ENCODE peak calls at places on chromosomes 12 and 14, in nine cellular contexts. One of them, this sample, is unnamed.
A peak's percentile ranks its signal among the peaks of the same experiment; 100 is the strongest.

GRCh38 chr12:29929295-29929694 is 145.6 kb upstream of the TMTC1 start:
- DNase-seq in fibroblast of mammary gland: no peak
- DNase-seq in Peyer's patch: no peak
- DNase-seq in fibroblast of lung: no peak
- DNase-seq in GM10248: no peak
- DNase-seq in coronary artery: no peak
- DNase-seq in fibroblast of the aortic adventitia: no peak
- DNase-seq in nephron progenitor cell: no peak
- DNase-seq in fibroblast of pulmonary artery: no peak
- DNase-seq in this sample: no peak

GRCh38 chr14:75242546-75243273 is 35.9 kb upstream of the FOS start:
- DNase-seq in nephron progenitor cell: no peak
- DNase-seq in fibroblast of pulmonary artery: peak; percentile 88
- DNase-seq in Peyer's patch: no peak
- DNase-seq in fibroblast of mammary gland: peak; percentile 93
- DNase-seq in coronary artery: no peak
- DNase-seq in fibroblast of the aortic adventitia: peak; percentile 93
- DNase-seq in fibroblast of lung: peak; percentile 85
- DNase-seq in GM10248: no peak
- DNase-seq in this sample: no peak

GRCh38 chr14:29037428-29037827 is 270.8 kb downstream of the FOXG1 start:
- DNase-seq in fibroblast of pulmonary artery: peak; percentile 18
- DNase-seq in coronary artery: no peak
- DNase-seq in GM10248: no peak
- DNase-seq in Peyer's patch: no peak
- DNase-seq in fibroblast of the aortic adventitia: no peak
- DNase-seq in fibroblast of mammary gland: peak; percentile 62
- DNase-seq in fibroblast of lung: peak; percentile 36
- DNase-seq in nephron progenitor cell: no peak
- DNase-seq in this sample: no peak

GRCh38 chr12:93851245-93851665 is 174.1 kb downstream of the CRADD start:
- DNase-seq in fibroblast of pulmonary artery: no peak
- DNase-seq in nephron progenitor cell: no peak
- DNase-seq in fibroblast of lung: no peak
- DNase-seq in fibroblast of mammary gland: no peak
- DNase-seq in fibroblast of the aortic adventitia: no peak
- DNase-seq in GM10248: no peak
- DNase-seq in coronary artery: no peak
- DNase-seq in Peyer's patch: no peak
- DNase-seq in this sample: no peak

GRCh38 chr12:93960521-93960920 is 187.9 kb upstream of the PLXNC1 start:
- DNase-seq in fibroblast of the aortic adventitia: no peak
- DNase-seq in fibroblast of mammary gland: no peak
- DNase-seq in GM10248: no peak
- DNase-seq in fibroblast of lung: peak; percentile 19
- DNase-seq in nephron progenitor cell: no peak
- DNase-seq in coronary artery: no peak
- DNase-seq in Peyer's patch: no peak
- DNase-seq in fibroblast of pulmonary artery: no peak
- DNase-seq in this sample: no peak

GRCh38 chr12:116818341-116818856 is 62.8 kb downstream of the HRK start:
- DNase-seq in fibroblast of the aortic adventitia: peak; percentile 14
- DNase-seq in Peyer's patch: peak; percentile 29
- DNase-seq in fibroblast of pulmonary artery: peak; percentile 40
- DNase-seq in coronary artery: no peak
- DNase-seq in GM10248: peak; percentile 29
- DNase-seq in nephron progenitor cell: no peak
- DNase-seq in fibroblast of lung: peak; percentile 22
- DNase-seq in fibroblast of mammary gland: peak; percentile 14
- DNase-seq in this sample: no peak

GRCh38 chr14:58637391-58638230 is at the start of gene DACT1:
- DNase-seq in coronary artery: peak; percentile 85
- DNase-seq in fibroblast of lung: peak; percentile 85
- DNase-seq in Peyer's patch: peak; percentile 36
- DNase-seq in GM10248: peak; percentile 68
- DNase-seq in fibroblast of mammary gland: peak; percentile 38
- DNase-seq in fibroblast of pulmonary artery: peak; percentile 80
- DNase-seq in fibroblast of the aortic adventitia: peak; percentile 88
- DNase-seq in nephron progenitor cell: peak; percentile 86
- DNase-seq in this sample: peak; percentile 88

GRCh38 chr12:1332327-1332726 is 262.1 kb downstream of the FBXL14 start:
- DNase-seq in fibroblast of the aortic adventitia: peak; percentile 22
- DNase-seq in nephron progenitor cell: no peak
- DNase-seq in fibroblast of lung: no peak
- DNase-seq in Peyer's patch: no peak
- DNase-seq in fibroblast of pulmonary artery: no peak
- DNase-seq in GM10248: no peak
- DNase-seq in coronary artery: no peak
- DNase-seq in fibroblast of mammary gland: no peak
- DNase-seq in this sample: no peak

GRCh38 chr12:64840949-64841717 is 16.7 kb downstream of the TBC1D30 start:
- DNase-seq in coronary artery: no peak
- DNase-seq in fibroblast of lung: no peak
- DNase-seq in fibroblast of mammary gland: no peak
- DNase-seq in nephron progenitor cell: no peak
- DNase-seq in fibroblast of the aortic adventitia: no peak
- DNase-seq in GM10248: no peak
- DNase-seq in fibroblast of pulmonary artery: no peak
- DNase-seq in Peyer's patch: no peak
- DNase-seq in this sample: no peak

GRCh38 chr14:44961151-44961729 is 507 bp downstream of the KLHL28 start:
- DNase-seq in nephron progenitor cell: peak; percentile 56
- DNase-seq in fibroblast of pulmonary artery: peak; percentile 65
- DNase-seq in GM10248: peak; percentile 45
- DNase-seq in coronary artery: peak; percentile 77
- DNase-seq in fibroblast of lung: peak; percentile 70
- DNase-seq in fibroblast of the aortic adventitia: peak; percentile 66
- DNase-seq in fibroblast of mammary gland: peak; percentile 65
- DNase-seq in Peyer's patch: peak; percentile 59
- DNase-seq in this sample: no peak

DNA sequence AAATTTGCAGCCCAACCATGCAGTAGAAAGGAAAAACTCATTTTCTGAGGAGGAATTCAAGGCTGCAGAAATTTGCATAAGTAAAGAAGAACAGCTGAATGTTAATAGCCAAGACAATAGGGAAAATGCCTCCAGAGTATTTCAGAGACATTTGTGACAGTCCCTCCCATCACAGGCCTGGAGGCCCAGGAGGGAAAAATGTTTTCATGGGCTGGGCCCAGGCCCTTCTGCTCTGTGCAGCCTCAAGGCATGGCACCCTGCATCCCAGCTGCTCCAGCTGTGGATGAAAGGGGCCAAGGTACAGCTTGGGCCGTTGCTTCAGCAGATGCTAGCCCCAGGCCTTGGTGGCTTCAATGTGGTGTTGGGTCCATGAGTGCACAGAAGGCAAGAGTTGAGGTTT is 62.3 kb downstream of the ATXN7L3B start:
- DNase-seq in fibroblast of pulmonary artery: no peak
- DNase-seq in nephron progenitor cell: no peak
- DNase-seq in fibroblast of the aortic adventitia: no peak
- DNase-seq in fibroblast of mammary gland: no peak
- DNase-seq in fibroblast of lung: no peak
- DNase-seq in coronary artery: no peak
- DNase-seq in GM10248: no peak
- DNase-seq in Peyer's patch: no peak
- DNase-seq in this sample: no peak
- TF ChIP-seq CTCF in fibroblast of pulmonary artery: no peak
- TF ChIP-seq CTCF in nephron progenitor cell: no peak
- TF ChIP-seq CTCF in fibroblast of the aortic adventitia: no peak
- TF ChIP-seq CTCF in fibroblast of mammary gland: no peak
- TF ChIP-seq CTCF in fibroblast of lung: no peak
- TF ChIP-seq CTCF in coronary artery: no peak
- TF ChIP-seq CTCF in GM10248: no peak
- TF ChIP-seq CTCF in Peyer's patch: no peak
- TF ChIP-seq CTCF in this sample: no peak

GRCh38 chr12:70355972-70356371 is 10.1 kb upstream of the KCNMB4 start:
- DNase-seq in coronary artery: no peak
- DNase-seq in Peyer's patch: no peak
- DNase-seq in fibroblast of lung: no peak
- DNase-seq in nephron progenitor cell: no peak
- DNase-seq in fibroblast of mammary gland: no peak
- DNase-seq in GM10248: no peak
- DNase-seq in fibroblast of the aortic adventitia: no peak
- DNase-seq in fibroblast of pulmonary artery: no peak
- DNase-seq in this sample: no peak
- TF ChIP-seq CTCF in coronary artery: no peak
- TF ChIP-seq CTCF in Peyer's patch: no peak
- TF ChIP-seq CTCF in fibroblast of lung: no peak
- TF ChIP-seq CTCF in nephron progenitor cell: no peak
- TF ChIP-seq CTCF in fibroblast of mammary gland: no peak
- TF ChIP-seq CTCF in GM10248: no peak
- TF ChIP-seq CTCF in fibroblast of the aortic adventitia: no peak
- TF ChIP-seq CTCF in fibroblast of pulmonary artery: no peak
- TF ChIP-seq CTCF in this sample: no peak

GRCh38 chr12:8950287-8950574 is 786 bp upstream of the M6PR start:
- DNase-seq in Peyer's patch: no peak
- DNase-seq in nephron progenitor cell: no peak
- DNase-seq in fibroblast of mammary gland: no peak
- DNase-seq in GM10248: no peak
- DNase-seq in fibroblast of lung: no peak
- DNase-seq in fibroblast of pulmonary artery: no peak
- DNase-seq in fibroblast of the aortic adventitia: no peak
- DNase-seq in coronary artery: no peak
- DNase-seq in this sample: no peak

GRCh38 chr12:8948711-8949524 is 527 bp downstream of the M6PR start:
- DNase-seq in fibroblast of the aortic adventitia: peak; percentile 36
- DNase-seq in fibroblast of lung: peak; percentile 23
- DNase-seq in fibroblast of mammary gland: peak; percentile 41
- DNase-seq in coronary artery: no peak
- DNase-seq in nephron progenitor cell: peak; percentile 5
- DNase-seq in GM10248: no peak
- DNase-seq in fibroblast of pulmonary artery: peak; percentile 63
- DNase-seq in Peyer's patch: peak; percentile 17
- DNase-seq in this sample: no peak

GRCh38 chr12:8951744-8952143 is 2.3 kb upstream of the M6PR start:
- DNase-seq in fibroblast of lung: no peak
- DNase-seq in nephron progenitor cell: no peak
- DNase-seq in GM10248: no peak
- DNase-seq in Peyer's patch: no peak
- DNase-seq in fibroblast of mammary gland: no peak
- DNase-seq in fibroblast of pulmonary artery: no peak
- DNase-seq in fibroblast of the aortic adventitia: no peak
- DNase-seq in coronary artery: no peak
- DNase-seq in this sample: no peak

GRCh38 chr12:8949525-8950286 is at the start of gene M6PR:
- DNase-seq in fibroblast of the aortic adventitia: peak; percentile 95
- DNase-seq in GM10248: peak; percentile 92
- DNase-seq in nephron progenitor cell: peak; percentile 88
- DNase-seq in Peyer's patch: peak; percentile 92
- DNase-seq in fibroblast of pulmonary artery: peak; percentile 94
- DNase-seq in fibroblast of mammary gland: peak; percentile 93
- DNase-seq in coronary artery: peak; percentile 97
- DNase-seq in fibroblast of lung: peak; percentile 90
- DNase-seq in this sample: peak; percentile 97

GRCh38 chr12:8950702-8951478 is 1.4 kb upstream of the M6PR start:
- DNase-seq in coronary artery: no peak
- DNase-seq in fibroblast of the aortic adventitia: no peak
- DNase-seq in fibroblast of pulmonary artery: no peak
- DNase-seq in GM10248: no peak
- DNase-seq in nephron progenitor cell: no peak
- DNase-seq in Peyer's patch: no peak
- DNase-seq in fibroblast of lung: no peak
- DNase-seq in fibroblast of mammary gland: no peak
- DNase-seq in this sample: no peak
- TF ChIP-seq CTCF in coronary artery: no peak
- TF ChIP-seq CTCF in fibroblast of the aortic adventitia: no peak
- TF ChIP-seq CTCF in fibroblast of pulmonary artery: no peak
- TF ChIP-seq CTCF in GM10248: no peak
- TF ChIP-seq CTCF in nephron progenitor cell: no peak
- TF ChIP-seq CTCF in Peyer's patch: peak; percentile 41
- TF ChIP-seq CTCF in fibroblast of lung: no peak
- TF ChIP-seq CTCF in fibroblast of mammary gland: no peak
- TF ChIP-seq CTCF in this sample: no peak

GRCh38 chr14:38808734-38809455 is 294.1 kb downstream of the SEC23A start:
- DNase-seq in fibroblast of mammary gland: no peak
- DNase-seq in Peyer's patch: no peak
- DNase-seq in fibroblast of lung: no peak
- DNase-seq in nephron progenitor cell: no peak
- DNase-seq in fibroblast of the aortic adventitia: no peak
- DNase-seq in GM10248: no peak
- DNase-seq in fibroblast of pulmonary artery: no peak
- DNase-seq in coronary artery: no peak
- DNase-seq in this sample: no peak
- TF ChIP-seq CTCF in fibroblast of mammary gland: no peak
- TF ChIP-seq CTCF in Peyer's patch: no peak
- TF ChIP-seq CTCF in fibroblast of lung: no peak
- TF ChIP-seq CTCF in nephron progenitor cell: no peak
- TF ChIP-seq CTCF in fibroblast of the aortic adventitia: no peak
- TF ChIP-seq CTCF in GM10248: no peak
- TF ChIP-seq CTCF in fibroblast of pulmonary artery: no peak
- TF ChIP-seq CTCF in coronary artery: no peak
- TF ChIP-seq CTCF in this sample: no peak

GRCh38 chr14:99537399-99537798 is 56.2 kb downstream of the CCNK start:
- DNase-seq in nephron progenitor cell: no peak
- DNase-seq in fibroblast of pulmonary artery: peak; percentile 77
- DNase-seq in Peyer's patch: no peak
- DNase-seq in fibroblast of lung: peak; percentile 91
- DNase-seq in GM10248: no peak
- DNase-seq in fibroblast of the aortic adventitia: peak; percentile 68
- DNase-seq in coronary artery: no peak
- DNase-seq in fibroblast of mammary gland: peak; percentile 44
- DNase-seq in this sample: no peak

GRCh38 chr14:99538733-99539132 is 57.5 kb downstream of the CCNK start:
- DNase-seq in fibroblast of pulmonary artery: no peak
- DNase-seq in Peyer's patch: no peak
- DNase-seq in coronary artery: no peak
- DNase-seq in fibroblast of lung: no peak
- DNase-seq in fibroblast of the aortic adventitia: no peak
- DNase-seq in GM10248: no peak
- DNase-seq in nephron progenitor cell: no peak
- DNase-seq in fibroblast of mammary gland: no peak
- DNase-seq in this sample: no peak

GRCh38 chr14:99539503-99539902 is 58.3 kb downstream of the CCNK start:
- DNase-seq in fibroblast of the aortic adventitia: no peak
- DNase-seq in fibroblast of pulmonary artery: no peak
- DNase-seq in nephron progenitor cell: no peak
- DNase-seq in Peyer's patch: no peak
- DNase-seq in fibroblast of mammary gland: no peak
- DNase-seq in fibroblast of lung: no peak
- DNase-seq in GM10248: no peak
- DNase-seq in coronary artery: no peak
- DNase-seq in this sample: no peak

GRCh38 chr14:99535908-99536778 is 54.9 kb downstream of the CCNK start:
- DNase-seq in coronary artery: no peak
- DNase-seq in fibroblast of mammary gland: no peak
- DNase-seq in fibroblast of the aortic adventitia: no peak
- DNase-seq in Peyer's patch: no peak
- DNase-seq in fibroblast of pulmonary artery: no peak
- DNase-seq in fibroblast of lung: no peak
- DNase-seq in GM10248: no peak
- DNase-seq in nephron progenitor cell: no peak
- DNase-seq in this sample: no peak

GRCh38 chr14:99538275-99538674 is 57.1 kb downstream of the CCNK start:
- DNase-seq in fibroblast of mammary gland: no peak
- DNase-seq in GM10248: no peak
- DNase-seq in fibroblast of lung: peak; percentile 56
- DNase-seq in fibroblast of the aortic adventitia: no peak
- DNase-seq in nephron progenitor cell: no peak
- DNase-seq in fibroblast of pulmonary artery: no peak
- DNase-seq in coronary artery: no peak
- DNase-seq in Peyer's patch: no peak
- DNase-seq in this sample: no peak
- TF ChIP-seq CTCF in fibroblast of mammary gland: no peak
- TF ChIP-seq CTCF in GM10248: no peak
- TF ChIP-seq CTCF in fibroblast of lung: peak; percentile 18
- TF ChIP-seq CTCF in fibroblast of the aortic adventitia: peak; percentile 1
- TF ChIP-seq CTCF in nephron progenitor cell: no peak
- TF ChIP-seq CTCF in fibroblast of pulmonary artery: no peak
- TF ChIP-seq CTCF in coronary artery: no peak
- TF ChIP-seq CTCF in Peyer's patch: no peak
- TF ChIP-seq CTCF in this sample: no peak

This sample was measured in osteocyte.